ENCODE peak calls at places on chromosomes 11 and 22, in ten cellular contexts. One of them, this sample, is unnamed.

GRCh38 chr11:93844568-93844967 is 5.8 kb downstream of the VSTM5 start:
- DNase-seq in HuH-7.5: no peak
- DNase-seq in stimulated activated CD4-positive, alpha-beta T cell treated with anti-CD3 and anti-CD28 coated beads, Interleukin-1b, Interleukin-23, amount 100 ng/mL, for 24 hours: no peak
- DNase-seq in WTC11: no peak
- DNase-seq in amygdala: no peak
- DNase-seq in NCI-H345: no peak
- DNase-seq in GM18507: no peak
- DNase-seq in activated naive CD4-positive, alpha-beta T cell treated with anti-CD3 and anti-CD28 coated beads, Interleukin-2, amount 50 U/mL, for 16 hours: no peak
- DNase-seq in stomach: no peak
- DNase-seq in stimulated activated naive B cell treated with anti-CD40 and anti-IgM and Interleukin-4, amounts not matched to agents 10 μg/mL and 1 μg/mL and 100 μg/mL, for 72 hours: no peak
- DNase-seq in this sample: no peak

GRCh38 chr11:13073119-13073981 is 64.2 kb downstream of the RASSF10 start:
- DNase-seq in stimulated activated naive B cell treated with anti-CD40 and anti-IgM and Interleukin-4, amounts not matched to agents 10 μg/mL and 1 μg/mL and 100 μg/mL, for 72 hours: no peak
- DNase-seq in amygdala: no peak
- DNase-seq in WTC11: no peak
- DNase-seq in HuH-7.5: no peak
- DNase-seq in stimulated activated CD4-positive, alpha-beta T cell treated with anti-CD3 and anti-CD28 coated beads, Interleukin-1b, Interleukin-23, amount 100 ng/mL, for 24 hours: no peak
- DNase-seq in GM18507: no peak
- DNase-seq in stomach: no peak
- DNase-seq in NCI-H345: no peak
- DNase-seq in activated naive CD4-positive, alpha-beta T cell treated with anti-CD3 and anti-CD28 coated beads, Interleukin-2, amount 50 U/mL, for 16 hours: no peak
- DNase-seq in this sample: peak

GRCh38 chr11:134101292-134101691 is 32.4 kb downstream of the JAM3 start:
- DNase-seq in WTC11: no peak
- DNase-seq in activated naive CD4-positive, alpha-beta T cell treated with anti-CD3 and anti-CD28 coated beads, Interleukin-2, amount 50 U/mL, for 16 hours: no peak
- DNase-seq in amygdala: no peak
- DNase-seq in GM18507: no peak
- DNase-seq in NCI-H345: no peak
- DNase-seq in stomach: no peak
- DNase-seq in HuH-7.5: no peak
- DNase-seq in stimulated activated CD4-positive, alpha-beta T cell treated with anti-CD3 and anti-CD28 coated beads, Interleukin-1b, Interleukin-23, amount 100 ng/mL, for 24 hours: no peak
- DNase-seq in stimulated activated naive B cell treated with anti-CD40 and anti-IgM and Interleukin-4, amounts not matched to agents 10 μg/mL and 1 μg/mL and 100 μg/mL, for 72 hours: no peak
- DNase-seq in this sample: peak

GRCh38 chr11:77473801-77474508 is at the start of gene PAK1:
- DNase-seq in WTC11: peak
- DNase-seq in NCI-H345: peak
- DNase-seq in amygdala: peak
- DNase-seq in activated naive CD4-positive, alpha-beta T cell treated with anti-CD3 and anti-CD28 coated beads, Interleukin-2, amount 50 U/mL, for 16 hours: peak
- DNase-seq in GM18507: peak
- DNase-seq in stimulated activated CD4-positive, alpha-beta T cell treated with anti-CD3 and anti-CD28 coated beads, Interleukin-1b, Interleukin-23, amount 100 ng/mL, for 24 hours: peak
- DNase-seq in stimulated activated naive B cell treated with anti-CD40 and anti-IgM and Interleukin-4, amounts not matched to agents 10 μg/mL and 1 μg/mL and 100 μg/mL, for 72 hours: peak
- DNase-seq in HuH-7.5: peak
- DNase-seq in stomach: peak
- DNase-seq in this sample: peak

GRCh38 chr11:103958475-103959215 is 77.8 kb upstream of the DDI1 start:
- DNase-seq in activated naive CD4-positive, alpha-beta T cell treated with anti-CD3 and anti-CD28 coated beads, Interleukin-2, amount 50 U/mL, for 16 hours: no peak
- DNase-seq in GM18507: no peak
- DNase-seq in stimulated activated naive B cell treated with anti-CD40 and anti-IgM and Interleukin-4, amounts not matched to agents 10 μg/mL and 1 μg/mL and 100 μg/mL, for 72 hours: no peak
- DNase-seq in WTC11: no peak
- DNase-seq in stomach: no peak
- DNase-seq in stimulated activated CD4-positive, alpha-beta T cell treated with anti-CD3 and anti-CD28 coated beads, Interleukin-1b, Interleukin-23, amount 100 ng/mL, for 24 hours: no peak
- DNase-seq in amygdala: no peak
- DNase-seq in NCI-H345: no peak
- DNase-seq in HuH-7.5: no peak
- DNase-seq in this sample: no peak

GRCh38 chr22:35400335-35400680 is 368 bp downstream of the MCM5 start:
- DNase-seq in stimulated activated naive B cell treated with anti-CD40 and anti-IgM and Interleukin-4, amounts not matched to agents 10 μg/mL and 1 μg/mL and 100 μg/mL, for 72 hours: no peak
- DNase-seq in stimulated activated CD4-positive, alpha-beta T cell treated with anti-CD3 and anti-CD28 coated beads, Interleukin-1b, Interleukin-23, amount 100 ng/mL, for 24 hours: peak
- DNase-seq in stomach: no peak
- DNase-seq in WTC11: peak
- DNase-seq in GM18507: no peak
- DNase-seq in activated naive CD4-positive, alpha-beta T cell treated with anti-CD3 and anti-CD28 coated beads, Interleukin-2, amount 50 U/mL, for 16 hours: peak
- DNase-seq in HuH-7.5: no peak
- DNase-seq in NCI-H345: peak
- DNase-seq in amygdala: no peak
- DNase-seq in this sample: no peak

GRCh38 chr11:60866911-60867870 is at the start of gene ZP1:
- DNase-seq in amygdala: no peak
- DNase-seq in stomach: peak
- DNase-seq in HuH-7.5: no peak
- DNase-seq in GM18507: no peak
- DNase-seq in NCI-H345: peak
- DNase-seq in activated naive CD4-positive, alpha-beta T cell treated with anti-CD3 and anti-CD28 coated beads, Interleukin-2, amount 50 U/mL, for 16 hours: no peak
- DNase-seq in WTC11: no peak
- DNase-seq in stimulated activated naive B cell treated with anti-CD40 and anti-IgM and Interleukin-4, amounts not matched to agents 10 μg/mL and 1 μg/mL and 100 μg/mL, for 72 hours: no peak
- DNase-seq in stimulated activated CD4-positive, alpha-beta T cell treated with anti-CD3 and anti-CD28 coated beads, Interleukin-1b, Interleukin-23, amount 100 ng/mL, for 24 hours: no peak
- DNase-seq in this sample: no peak

GRCh38 chr22:25791556-25791955 is 49.6 kb downstream of the MYO18B start:
- DNase-seq in HuH-7.5: no peak
- DNase-seq in amygdala: no peak
- DNase-seq in stimulated activated naive B cell treated with anti-CD40 and anti-IgM and Interleukin-4, amounts not matched to agents 10 μg/mL and 1 μg/mL and 100 μg/mL, for 72 hours: no peak
- DNase-seq in NCI-H345: no peak
- DNase-seq in GM18507: no peak
- DNase-seq in WTC11: no peak
- DNase-seq in activated naive CD4-positive, alpha-beta T cell treated with anti-CD3 and anti-CD28 coated beads, Interleukin-2, amount 50 U/mL, for 16 hours: no peak
- DNase-seq in stimulated activated CD4-positive, alpha-beta T cell treated with anti-CD3 and anti-CD28 coated beads, Interleukin-1b, Interleukin-23, amount 100 ng/mL, for 24 hours: no peak
- DNase-seq in stomach: no peak
- DNase-seq in this sample: no peak